ENCODE peak calls at places on chromosomes 12 and 14, in seven cellular contexts. P is IMR-90; V is A549; L is heart right ventricle; A is CD8-positive, alpha-beta T cell; Z is small intestine; R is prostate gland. Q is an unnamed sample.

GRCh38 chr14:69270795-69271708 is 11.1 kb downstream of the GALNT16 start:
- DNase-seq in P (peak), V (no peak), L (peak), A (no peak), Z (no peak), R (no peak), Q (no peak)

GRCh38 chr12:122726056-122726558 is 4.5 kb downstream of the HCAR1 start:
- DNase-seq in P (no peak), V (no peak), L (no peak), A (no peak), Z (no peak), R (peak), Q (peak)

GRCh38 chr12:132191715-132192553 is 47.7 kb downstream of the NOC4L start:
- DNase-seq in P (no peak), V (no peak), L (no peak), A (no peak), Z (no peak), R (no peak), Q (no peak)

GRCh38 chr12:19082365-19082911 is 47.1 kb upstream of the PLEKHA5 start:
- DNase-seq in P (no peak), V (no peak), L (no peak), A (no peak), Z (peak), R (no peak), Q (no peak)

GRCh38 chr12:105995986-105996385 is 142.8 kb downstream of the NUAK1 start:
- DNase-seq in P (peak), V (no peak), L (no peak), A (no peak), Z (no peak), R (no peak), Q (no peak)

GRCh38 chr14:69398818-69399210 is 322 bp downstream of the SLC39A9 start:
- DNase-seq in P (no peak), V (no peak), L (no peak), A (no peak), Z (no peak), R (no peak), Q (no peak)

GRCh38 chr14:64910847-64911495 is 3.3 kb upstream of the CHURC1 start:
- DNase-seq in P (peak), V (peak), L (no peak), A (no peak), Z (peak), R (no peak), Q (no peak)

GRCh38 chr12:29616664-29617409 is 119.4 kb upstream of the OVCH1 start:
- DNase-seq in P (peak), V (no peak), L (no peak), A (no peak), Z (peak), R (no peak), Q (peak)

GRCh38 chr12:9697619-9698018 is 28.1 kb downstream of the CLEC2D start:
- DNase-seq in P (no peak), V (no peak), L (no peak), A (no peak), Z (no peak), R (no peak), Q (no peak)

DNA sequence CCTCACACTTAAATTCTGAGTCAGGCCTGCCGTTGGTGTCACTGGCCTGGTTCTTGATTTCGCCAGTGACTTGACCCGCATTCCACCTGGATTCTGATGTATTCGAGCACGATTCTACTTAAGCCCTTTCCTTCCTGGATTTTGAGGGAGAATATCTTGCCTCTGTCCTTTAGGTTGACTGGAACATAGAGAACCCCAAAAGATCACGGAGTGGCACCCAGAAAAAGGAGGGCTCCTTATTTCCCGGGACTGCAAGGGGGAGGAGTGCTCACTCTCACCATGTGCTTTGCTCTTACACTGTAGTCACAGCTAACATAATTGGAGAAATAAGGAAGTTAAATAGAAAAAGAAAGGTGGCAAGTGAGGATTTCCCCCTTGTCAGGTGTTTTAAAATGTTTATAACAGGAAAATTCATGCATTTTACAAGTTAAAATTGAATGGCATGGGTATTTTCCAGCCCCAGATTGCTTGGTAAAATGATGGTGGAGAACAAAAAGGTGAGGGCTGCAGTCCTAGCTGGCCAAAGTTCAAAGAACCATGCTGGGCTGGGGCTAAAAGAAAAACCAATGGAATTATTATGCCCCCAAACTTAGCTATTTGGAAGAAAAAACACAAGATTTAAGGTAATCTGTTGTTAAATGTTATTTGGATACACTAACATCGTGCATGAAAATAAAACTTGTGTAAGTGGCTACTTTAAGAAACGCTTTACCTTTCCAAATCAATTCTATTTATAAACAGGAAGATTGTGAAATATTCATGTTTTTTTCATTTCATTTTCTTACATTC is 8.9 kb downstream of the FOXA1 start:
- DNase-seq in P (no peak), V (no peak), L (no peak), A (no peak), Z (peak), R (no peak), Q (no peak)
- H3K27ac ChIP-seq in P (no peak), V (peak), L (no peak), A (no peak), Z (no peak), R (peak), Q (no peak)

GRCh38 chr14:103871596-103872480 is 24.5 kb upstream of the PPP1R13B start:
- DNase-seq in P (no peak), V (peak), L (peak), A (peak), Z (peak), R (peak), Q (no peak)
- H3K27ac ChIP-seq in P (no peak), V (peak), L (peak), A (peak), Z (peak), R (peak), Q (no peak)

DNA sequence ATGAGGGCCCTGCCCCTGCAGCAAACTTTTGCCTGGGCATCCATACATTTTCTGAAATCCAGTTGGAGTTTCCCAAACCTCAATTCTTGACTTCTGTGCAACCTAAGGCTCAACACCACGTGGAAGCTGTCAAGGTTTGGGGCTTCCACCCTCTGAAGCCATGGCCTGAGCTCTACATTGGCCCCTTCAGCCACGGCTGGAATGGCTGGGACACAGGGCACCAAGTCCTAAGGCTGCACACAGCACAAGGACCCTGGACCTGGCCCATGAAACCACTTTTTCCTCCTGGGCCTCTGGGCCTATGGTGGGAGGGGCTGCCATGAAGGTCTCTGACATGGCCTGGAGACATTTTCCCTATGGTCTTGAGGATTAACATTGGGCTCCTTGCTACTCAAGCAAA is 266.3 kb downstream of the LRIG3 start:
- DNase-seq in P (no peak), V (no peak), L (no peak), A (no peak), Z (no peak), R (no peak), Q (no peak)
- H3K27ac ChIP-seq in P (no peak), V (no peak), L (no peak), A (no peak), Z (no peak), R (no peak), Q (no peak)

DNA sequence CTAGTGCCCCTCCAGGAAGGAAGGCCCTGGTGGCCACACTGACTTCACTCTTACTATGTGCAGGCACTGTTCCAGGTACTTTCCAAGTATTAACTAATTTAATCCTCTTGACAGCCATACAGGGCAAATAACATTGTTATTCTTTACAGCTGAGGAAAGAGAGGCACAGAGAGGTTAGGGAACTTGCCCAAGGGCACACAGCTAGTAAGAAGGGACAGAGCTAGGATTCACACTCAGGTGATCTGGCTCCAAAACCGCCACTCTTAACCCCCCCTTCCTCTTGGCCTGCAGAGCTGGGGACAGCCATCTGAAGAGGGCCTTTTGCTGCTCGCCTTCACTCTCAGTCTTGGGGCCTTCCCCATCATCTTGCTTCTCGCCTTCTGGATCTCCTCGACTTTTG is 4.0 kb downstream of the JDP2 start:
- DNase-seq in P (no peak), V (no peak), L (no peak), A (no peak), Z (no peak), R (no peak), Q (no peak)
- H3K27ac ChIP-seq in P (no peak), V (no peak), L (no peak), A (no peak), Z (peak), R (no peak), Q (no peak)

GRCh38 chr12:67991158-67991557 is 1.9 kb downstream of the IFNG-AS1 start:
- DNase-seq in P (no peak), V (no peak), L (no peak), A (peak), Z (no peak), R (no peak), Q (no peak)

GRCh38 chr12:67993143-67993542 is 3.9 kb downstream of the IFNG-AS1 start:
- DNase-seq in P (no peak), V (no peak), L (no peak), A (no peak), Z (no peak), R (no peak), Q (no peak)

GRCh38 chr12:67986632-67987031 is 2.6 kb upstream of the IFNG-AS1 start:
- DNase-seq in P (peak), V (no peak), L (no peak), A (no peak), Z (no peak), R (no peak), Q (no peak)

GRCh38 chr12:67988600-67988999 is 647 bp upstream of the IFNG-AS1 start:
- DNase-seq in P (no peak), V (no peak), L (no peak), A (no peak), Z (no peak), R (no peak), Q (no peak)

DNA sequence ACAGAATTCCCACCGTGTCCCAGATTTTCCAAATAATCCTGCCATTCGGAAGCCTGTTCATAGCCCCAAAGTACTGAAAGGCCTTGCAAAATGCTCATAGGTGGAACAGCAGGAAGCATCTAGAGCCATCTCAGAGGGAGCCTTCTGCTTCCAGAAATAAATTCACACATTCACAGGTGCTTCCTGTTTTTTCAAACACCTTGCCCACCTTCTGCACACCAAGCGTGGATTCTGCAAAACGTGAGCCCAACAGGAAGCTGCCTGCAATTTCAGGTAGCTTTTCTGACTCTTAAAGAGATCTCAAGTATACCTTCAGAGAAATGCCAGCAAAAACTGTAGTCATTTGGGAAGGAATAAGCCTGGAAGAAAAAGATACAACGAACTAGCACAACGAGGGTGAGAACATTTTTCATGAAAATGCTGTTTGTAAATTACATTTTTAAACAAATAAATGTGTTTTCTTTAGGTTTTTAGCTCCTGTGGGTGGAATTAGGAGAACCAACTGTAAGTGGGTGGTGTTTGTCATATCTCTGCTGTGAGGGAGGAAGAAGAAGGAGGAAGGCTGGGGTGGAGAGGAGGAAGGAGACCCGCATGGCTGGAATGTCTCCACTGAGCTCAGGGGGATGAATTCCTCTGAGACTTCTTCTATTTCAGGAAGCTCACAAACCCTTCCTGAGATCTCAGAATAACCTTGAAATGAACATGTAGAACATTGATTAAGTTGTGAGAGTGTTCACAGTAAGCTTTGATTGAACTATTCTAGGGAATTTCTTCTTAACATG is at the start of gene IFNG-AS1:
- DNase-seq in P (no peak), V (no peak), L (no peak), A (peak), Z (no peak), R (no peak), Q (no peak)
- H3K27ac ChIP-seq in P (no peak), V (no peak), L (no peak), A (no peak), Z (no peak), R (no peak), Q (no peak)

GRCh38 chr12:47088021-47088944 is 8.5 kb upstream of the AMIGO2 start:
- DNase-seq in P (peak), V (no peak), L (no peak), A (no peak), Z (peak), R (peak), Q (no peak)
- H3K27ac ChIP-seq in P (no peak), V (peak), L (no peak), A (no peak), Z (no peak), R (no peak), Q (no peak)

GRCh38 chr12:2057793-2058408 is 5.1 kb downstream of the CACNA1C start:
- DNase-seq in P (no peak), V (no peak), L (no peak), A (no peak), Z (no peak), R (no peak), Q (no peak)
- H3K27ac ChIP-seq in P (no peak), V (no peak), L (peak), A (no peak), Z (no peak), R (peak), Q (no peak)

GRCh38 chr14:102238766-102239165 is 66.2 kb downstream of the MOK start:
- DNase-seq in P (no peak), V (no peak), L (no peak), A (no peak), Z (no peak), R (no peak), Q (no peak)
- H3K27ac ChIP-seq in P (no peak), V (no peak), L (no peak), A (no peak), Z (no peak), R (no peak), Q (no peak)

DNA sequence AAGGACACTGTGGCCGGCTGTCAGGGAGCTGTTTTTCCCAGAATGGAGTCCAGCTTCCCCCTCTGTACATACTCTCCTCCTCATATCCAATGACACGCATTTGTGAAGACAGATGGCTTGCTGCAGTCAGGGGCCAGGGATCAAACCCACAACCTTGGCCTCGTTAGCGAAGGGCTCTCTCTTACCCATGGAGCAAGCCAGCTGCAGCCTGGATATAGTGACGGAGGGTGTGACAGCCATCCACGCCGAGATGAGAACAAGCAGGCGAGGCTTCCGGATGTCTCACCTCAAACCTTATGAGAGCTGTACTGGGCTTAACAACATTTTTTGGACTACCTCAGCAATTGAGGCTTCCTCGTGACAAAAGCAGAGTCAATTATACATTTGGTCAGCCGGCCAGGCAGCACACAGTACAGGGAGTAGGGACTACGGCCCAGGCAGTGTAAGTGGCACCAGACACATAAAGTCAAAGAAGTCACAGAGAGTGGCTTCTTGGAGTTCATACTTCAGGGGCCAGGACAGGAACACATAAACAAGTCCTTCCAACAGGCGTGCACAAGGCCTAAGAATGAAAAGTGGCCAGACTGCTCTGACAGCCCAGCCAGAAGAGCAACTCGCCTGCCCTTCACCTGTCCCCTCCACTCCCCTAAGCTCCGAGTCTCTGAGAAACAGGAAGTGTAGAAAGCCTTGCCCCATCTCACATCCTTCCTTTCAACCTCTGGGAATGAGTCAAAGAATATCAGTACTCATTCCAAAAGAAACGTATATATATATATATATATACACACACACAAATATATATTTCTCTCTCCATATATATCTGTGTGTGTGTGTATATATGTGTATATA is 115.1 kb downstream of the TTC7B start:
- DNase-seq in P (no peak), V (no peak), L (no peak), A (no peak), Z (no peak), R (no peak), Q (no peak)
- H3K27ac ChIP-seq in P (no peak), V (no peak), L (no peak), A (no peak), Z (no peak), R (no peak), Q (no peak)

DNA sequence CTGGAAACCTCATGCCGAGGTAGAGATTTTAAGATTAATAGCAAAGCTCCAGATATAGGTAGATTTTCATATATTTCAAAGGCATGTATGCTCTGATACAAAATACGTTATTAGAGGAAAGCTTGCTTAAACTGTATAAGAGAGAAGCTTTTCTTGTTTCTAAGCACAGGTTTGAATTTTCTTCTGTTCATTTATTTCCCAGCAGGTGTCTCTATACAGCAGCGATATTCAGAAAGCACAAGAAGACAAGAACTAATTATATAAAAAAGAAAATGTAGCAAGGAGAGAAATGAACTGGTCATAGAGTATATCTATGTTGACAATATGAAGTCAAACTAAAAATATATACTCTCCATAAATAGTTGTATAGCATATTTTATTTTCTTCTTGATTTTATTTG is 307.4 kb upstream of the NOVA1 start:
- DNase-seq in P (no peak), V (no peak), L (no peak), A (no peak), Z (no peak), R (no peak), Q (no peak)
- H3K27ac ChIP-seq in P (no peak), V (no peak), L (no peak), A (no peak), Z (no peak), R (no peak), Q (no peak)